ENCODE peak calls at places on chromosomes 7 and 10, in five cellular contexts. One of them, this sample, is unnamed.

GRCh38 chr7:1355568-1356340 is 103.5 kb downstream of the MICALL2 start:
- DNase-seq in iris pigment epithelial cell: no peak
- DNase-seq in stimulated activated naive CD8-positive, alpha-beta T cell treated with anti-CD3 and anti-CD28 coated beads, Interleukin-15, Interleukin-2, amounts not matched to agents 100 U/mL and 50 U/mL, for 24 hours: no peak
- DNase-seq in CD8-positive, alpha-beta memory T cell: no peak
- DNase-seq in skeletal muscle cell: no peak
- DNase-seq in this sample: no peak

GRCh38 chr7:83524286-83525075 is 124.5 kb downstream of the SEMA3E start:
- DNase-seq in iris pigment epithelial cell: peak; percentile 24
- DNase-seq in stimulated activated naive CD8-positive, alpha-beta T cell treated with anti-CD3 and anti-CD28 coated beads, Interleukin-15, Interleukin-2, amounts not matched to agents 100 U/mL and 50 U/mL, for 24 hours: no peak
- DNase-seq in CD8-positive, alpha-beta memory T cell: no peak
- DNase-seq in skeletal muscle cell: no peak
- DNase-seq in this sample: no peak

GRCh38 chr10:77874872-77875271 is 51.7 kb downstream of the DLG5 start:
- DNase-seq in iris pigment epithelial cell: no peak
- DNase-seq in stimulated activated naive CD8-positive, alpha-beta T cell treated with anti-CD3 and anti-CD28 coated beads, Interleukin-15, Interleukin-2, amounts not matched to agents 100 U/mL and 50 U/mL, for 24 hours: no peak
- DNase-seq in CD8-positive, alpha-beta memory T cell: no peak
- DNase-seq in skeletal muscle cell: no peak
- DNase-seq in this sample: no peak

GRCh38 chr7:539731-540411 is 20.2 kb upstream of the PDGFA start:
- DNase-seq in iris pigment epithelial cell: peak; percentile 8
- DNase-seq in stimulated activated naive CD8-positive, alpha-beta T cell treated with anti-CD3 and anti-CD28 coated beads, Interleukin-15, Interleukin-2, amounts not matched to agents 100 U/mL and 50 U/mL, for 24 hours: no peak
- DNase-seq in CD8-positive, alpha-beta memory T cell: no peak
- DNase-seq in skeletal muscle cell: no peak
- DNase-seq in this sample: no peak

GRCh38 chr10:94210465-94211186 is 152.1 kb downstream of the NOC3L start:
- DNase-seq in iris pigment epithelial cell: no peak
- DNase-seq in stimulated activated naive CD8-positive, alpha-beta T cell treated with anti-CD3 and anti-CD28 coated beads, Interleukin-15, Interleukin-2, amounts not matched to agents 100 U/mL and 50 U/mL, for 24 hours: no peak
- DNase-seq in CD8-positive, alpha-beta memory T cell: no peak
- DNase-seq in skeletal muscle cell: no peak
- DNase-seq in this sample: no peak

GRCh38 chr7:43834463-43835251 is 34.7 kb downstream of the MRPS24 start:
- DNase-seq in iris pigment epithelial cell: peak; percentile 42
- DNase-seq in stimulated activated naive CD8-positive, alpha-beta T cell treated with anti-CD3 and anti-CD28 coated beads, Interleukin-15, Interleukin-2, amounts not matched to agents 100 U/mL and 50 U/mL, for 24 hours: peak; percentile 27
- DNase-seq in CD8-positive, alpha-beta memory T cell: peak; percentile 62
- DNase-seq in skeletal muscle cell: no peak
- DNase-seq in this sample: no peak

GRCh38 chr7:128915271-128915819 is 4.8 kb upstream of the KCP start:
- DNase-seq in iris pigment epithelial cell: no peak
- DNase-seq in stimulated activated naive CD8-positive, alpha-beta T cell treated with anti-CD3 and anti-CD28 coated beads, Interleukin-15, Interleukin-2, amounts not matched to agents 100 U/mL and 50 U/mL, for 24 hours: no peak
- DNase-seq in CD8-positive, alpha-beta memory T cell: no peak
- DNase-seq in skeletal muscle cell: no peak
- DNase-seq in this sample: no peak

GRCh38 chr10:96416643-96417042 is 57.8 kb upstream of the OPALIN start:
- DNase-seq in iris pigment epithelial cell: peak; percentile 3
- DNase-seq in stimulated activated naive CD8-positive, alpha-beta T cell treated with anti-CD3 and anti-CD28 coated beads, Interleukin-15, Interleukin-2, amounts not matched to agents 100 U/mL and 50 U/mL, for 24 hours: no peak
- DNase-seq in CD8-positive, alpha-beta memory T cell: no peak
- DNase-seq in skeletal muscle cell: peak; percentile 7
- DNase-seq in this sample: no peak

GRCh38 chr10:2543142-2543886 is 524.0 kb upstream of the PFKP start:
- DNase-seq in iris pigment epithelial cell: no peak
- DNase-seq in stimulated activated naive CD8-positive, alpha-beta T cell treated with anti-CD3 and anti-CD28 coated beads, Interleukin-15, Interleukin-2, amounts not matched to agents 100 U/mL and 50 U/mL, for 24 hours: no peak
- DNase-seq in CD8-positive, alpha-beta memory T cell: no peak
- DNase-seq in skeletal muscle cell: no peak
- DNase-seq in this sample: no peak

GRCh38 chr7:117791877-117792780 is 81.1 kb downstream of the CTTNBP2 start:
- DNase-seq in iris pigment epithelial cell: no peak
- DNase-seq in stimulated activated naive CD8-positive, alpha-beta T cell treated with anti-CD3 and anti-CD28 coated beads, Interleukin-15, Interleukin-2, amounts not matched to agents 100 U/mL and 50 U/mL, for 24 hours: no peak
- DNase-seq in CD8-positive, alpha-beta memory T cell: no peak
- DNase-seq in skeletal muscle cell: no peak
- DNase-seq in this sample: peak; percentile 30

GRCh38 chr10:33556581-33556980 is 222.1 kb upstream of the NRP1 start:
- DNase-seq in iris pigment epithelial cell: no peak
- DNase-seq in stimulated activated naive CD8-positive, alpha-beta T cell treated with anti-CD3 and anti-CD28 coated beads, Interleukin-15, Interleukin-2, amounts not matched to agents 100 U/mL and 50 U/mL, for 24 hours: no peak
- DNase-seq in CD8-positive, alpha-beta memory T cell: no peak
- DNase-seq in skeletal muscle cell: no peak
- DNase-seq in this sample: no peak

GRCh38 chr7:22874904-22875303 is 52.3 kb upstream of the TOMM7 start:
- DNase-seq in iris pigment epithelial cell: no peak
- DNase-seq in stimulated activated naive CD8-positive, alpha-beta T cell treated with anti-CD3 and anti-CD28 coated beads, Interleukin-15, Interleukin-2, amounts not matched to agents 100 U/mL and 50 U/mL, for 24 hours: no peak
- DNase-seq in CD8-positive, alpha-beta memory T cell: no peak
- DNase-seq in skeletal muscle cell: no peak
- DNase-seq in this sample: no peak

GRCh38 chr10:6699336-6699735 is 119.3 kb upstream of the PRKCQ start:
- DNase-seq in iris pigment epithelial cell: no peak
- DNase-seq in stimulated activated naive CD8-positive, alpha-beta T cell treated with anti-CD3 and anti-CD28 coated beads, Interleukin-15, Interleukin-2, amounts not matched to agents 100 U/mL and 50 U/mL, for 24 hours: no peak
- DNase-seq in CD8-positive, alpha-beta memory T cell: no peak
- DNase-seq in skeletal muscle cell: no peak
- DNase-seq in this sample: no peak

GRCh38 chr10:58588673-58589265 is 76.1 kb downstream of the BICC1 start:
- DNase-seq in iris pigment epithelial cell: no peak
- DNase-seq in stimulated activated naive CD8-positive, alpha-beta T cell treated with anti-CD3 and anti-CD28 coated beads, Interleukin-15, Interleukin-2, amounts not matched to agents 100 U/mL and 50 U/mL, for 24 hours: no peak
- DNase-seq in CD8-positive, alpha-beta memory T cell: no peak
- DNase-seq in skeletal muscle cell: no peak
- DNase-seq in this sample: peak; percentile 29

GRCh38 chr7:29270579-29270978 is 76.0 kb downstream of the CHN2 start:
- DNase-seq in iris pigment epithelial cell: peak; percentile 50
- DNase-seq in stimulated activated naive CD8-positive, alpha-beta T cell treated with anti-CD3 and anti-CD28 coated beads, Interleukin-15, Interleukin-2, amounts not matched to agents 100 U/mL and 50 U/mL, for 24 hours: no peak
- DNase-seq in CD8-positive, alpha-beta memory T cell: no peak
- DNase-seq in skeletal muscle cell: no peak
- DNase-seq in this sample: no peak

GRCh38 chr10:10794776-10795175 is 222.9 kb upstream of the CELF2 start:
- DNase-seq in iris pigment epithelial cell: peak; percentile 97
- DNase-seq in stimulated activated naive CD8-positive, alpha-beta T cell treated with anti-CD3 and anti-CD28 coated beads, Interleukin-15, Interleukin-2, amounts not matched to agents 100 U/mL and 50 U/mL, for 24 hours: no peak
- DNase-seq in CD8-positive, alpha-beta memory T cell: no peak
- DNase-seq in skeletal muscle cell: no peak
- DNase-seq in this sample: no peak

GRCh38 chr10:8054243-8054497 is 318 bp upstream of the GATA3 start:
- DNase-seq in iris pigment epithelial cell: no peak
- DNase-seq in stimulated activated naive CD8-positive, alpha-beta T cell treated with anti-CD3 and anti-CD28 coated beads, Interleukin-15, Interleukin-2, amounts not matched to agents 100 U/mL and 50 U/mL, for 24 hours: no peak
- DNase-seq in CD8-positive, alpha-beta memory T cell: no peak
- DNase-seq in skeletal muscle cell: no peak
- DNase-seq in this sample: no peak

GRCh38 chr7:727104-727805 is at the start of gene PRKAR1B:
- DNase-seq in iris pigment epithelial cell: no peak
- DNase-seq in stimulated activated naive CD8-positive, alpha-beta T cell treated with anti-CD3 and anti-CD28 coated beads, Interleukin-15, Interleukin-2, amounts not matched to agents 100 U/mL and 50 U/mL, for 24 hours: peak; percentile 59
- DNase-seq in CD8-positive, alpha-beta memory T cell: no peak
- DNase-seq in skeletal muscle cell: no peak
- DNase-seq in this sample: no peak

GRCh38 chr7:133859191-133859590 is 267.9 kb upstream of the LRGUK start:
- DNase-seq in iris pigment epithelial cell: no peak
- DNase-seq in stimulated activated naive CD8-positive, alpha-beta T cell treated with anti-CD3 and anti-CD28 coated beads, Interleukin-15, Interleukin-2, amounts not matched to agents 100 U/mL and 50 U/mL, for 24 hours: no peak
- DNase-seq in CD8-positive, alpha-beta memory T cell: no peak
- DNase-seq in skeletal muscle cell: no peak
- DNase-seq in this sample: no peak

GRCh38 chr7:2934984-2935740 is 91.1 kb upstream of the GNA12 start:
- DNase-seq in iris pigment epithelial cell: no peak
- DNase-seq in stimulated activated naive CD8-positive, alpha-beta T cell treated with anti-CD3 and anti-CD28 coated beads, Interleukin-15, Interleukin-2, amounts not matched to agents 100 U/mL and 50 U/mL, for 24 hours: no peak
- DNase-seq in CD8-positive, alpha-beta memory T cell: no peak
- DNase-seq in skeletal muscle cell: no peak
- DNase-seq in this sample: no peak

GRCh38 chr7:84678841-84679240 is 484.3 kb upstream of the SEMA3A start:
- DNase-seq in iris pigment epithelial cell: no peak
- DNase-seq in stimulated activated naive CD8-positive, alpha-beta T cell treated with anti-CD3 and anti-CD28 coated beads, Interleukin-15, Interleukin-2, amounts not matched to agents 100 U/mL and 50 U/mL, for 24 hours: no peak
- DNase-seq in CD8-positive, alpha-beta memory T cell: no peak
- DNase-seq in skeletal muscle cell: no peak
- DNase-seq in this sample: no peak

GRCh38 chr10:53230651-53231050 is 458.1 kb upstream of the MBL2 start:
- DNase-seq in iris pigment epithelial cell: no peak
- DNase-seq in stimulated activated naive CD8-positive, alpha-beta T cell treated with anti-CD3 and anti-CD28 coated beads, Interleukin-15, Interleukin-2, amounts not matched to agents 100 U/mL and 50 U/mL, for 24 hours: no peak
- DNase-seq in CD8-positive, alpha-beta memory T cell: no peak
- DNase-seq in skeletal muscle cell: no peak
- DNase-seq in this sample: no peak

GRCh38 chr10:91198781-91199180 is 21.7 kb upstream of the PCGF5 start:
- DNase-seq in iris pigment epithelial cell: peak; percentile 93
- DNase-seq in stimulated activated naive CD8-positive, alpha-beta T cell treated with anti-CD3 and anti-CD28 coated beads, Interleukin-15, Interleukin-2, amounts not matched to agents 100 U/mL and 50 U/mL, for 24 hours: no peak
- DNase-seq in CD8-positive, alpha-beta memory T cell: peak; percentile 32
- DNase-seq in skeletal muscle cell: peak; percentile 74
- DNase-seq in this sample: no peak

GRCh38 chr10:131909929-131910328 is 9.1 kb downstream of the PPP2R2D start:
- DNase-seq in iris pigment epithelial cell: no peak
- DNase-seq in stimulated activated naive CD8-positive, alpha-beta T cell treated with anti-CD3 and anti-CD28 coated beads, Interleukin-15, Interleukin-2, amounts not matched to agents 100 U/mL and 50 U/mL, for 24 hours: no peak
- DNase-seq in CD8-positive, alpha-beta memory T cell: no peak
- DNase-seq in skeletal muscle cell: no peak
- DNase-seq in this sample: no peak

GRCh38 chr10:97135464-97135863 is 50.3 kb downstream of the SLIT1 start:
- DNase-seq in iris pigment epithelial cell: no peak
- DNase-seq in stimulated activated naive CD8-positive, alpha-beta T cell treated with anti-CD3 and anti-CD28 coated beads, Interleukin-15, Interleukin-2, amounts not matched to agents 100 U/mL and 50 U/mL, for 24 hours: no peak
- DNase-seq in CD8-positive, alpha-beta memory T cell: no peak
- DNase-seq in skeletal muscle cell: no peak
- DNase-seq in this sample: no peak

GRCh38 chr7:116834815-116835533 is 27.4 kb upstream of the CAPZA2 start:
- DNase-seq in iris pigment epithelial cell: peak; percentile 54
- DNase-seq in stimulated activated naive CD8-positive, alpha-beta T cell treated with anti-CD3 and anti-CD28 coated beads, Interleukin-15, Interleukin-2, amounts not matched to agents 100 U/mL and 50 U/mL, for 24 hours: no peak
- DNase-seq in CD8-positive, alpha-beta memory T cell: no peak
- DNase-seq in skeletal muscle cell: no peak
- DNase-seq in this sample: no peak

GRCh38 chr10:133079836-133080682 is 7.7 kb upstream of the ADGRA1 start:
- DNase-seq in iris pigment epithelial cell: no peak
- DNase-seq in stimulated activated naive CD8-positive, alpha-beta T cell treated with anti-CD3 and anti-CD28 coated beads, Interleukin-15, Interleukin-2, amounts not matched to agents 100 U/mL and 50 U/mL, for 24 hours: no peak
- DNase-seq in CD8-positive, alpha-beta memory T cell: no peak
- DNase-seq in skeletal muscle cell: no peak
- DNase-seq in this sample: no peak

GRCh38 chr7:30303312-30304039 is 19.1 kb downstream of the ZNRF2 start:
- DNase-seq in iris pigment epithelial cell: no peak
- DNase-seq in stimulated activated naive CD8-positive, alpha-beta T cell treated with anti-CD3 and anti-CD28 coated beads, Interleukin-15, Interleukin-2, amounts not matched to agents 100 U/mL and 50 U/mL, for 24 hours: no peak
- DNase-seq in CD8-positive, alpha-beta memory T cell: no peak
- DNase-seq in skeletal muscle cell: no peak
- DNase-seq in this sample: no peak

This sample was measured in left cardiac atrium.